ENCODE peak calls at places on chromosomes 4 and X, in seven cellular contexts. One of them, this sample, is unnamed.
A peak's percentile ranks its signal among the peaks of the same experiment; 100 is the strongest.

GRCh38 chrX:33339219-33339618 is 127.9 kb upstream of the DMD start:
- DNase-seq in CD4-positive, alpha-beta T cell: no peak
- DNase-seq in pancreas: no peak
- DNase-seq in GM12878: no peak
- DNase-seq in neural progenitor cell: peak; percentile 8
- DNase-seq in left ventricle myocardium inferior: no peak
- DNase-seq in esophagus squamous epithelium: no peak
- DNase-seq in this sample: no peak

GRCh38 chrX:122517781-122518180 is 666.3 kb upstream of the GRIA3 start:
- DNase-seq in CD4-positive, alpha-beta T cell: no peak
- DNase-seq in pancreas: no peak
- DNase-seq in GM12878: no peak
- DNase-seq in neural progenitor cell: no peak
- DNase-seq in left ventricle myocardium inferior: no peak
- DNase-seq in esophagus squamous epithelium: no peak
- DNase-seq in this sample: no peak

GRCh38 chr4:164706675-164707074 is 47.3 kb upstream of the SMIM31 start:
- DNase-seq in CD4-positive, alpha-beta T cell: no peak
- DNase-seq in pancreas: no peak
- DNase-seq in GM12878: no peak
- DNase-seq in neural progenitor cell: peak; percentile 64
- DNase-seq in left ventricle myocardium inferior: no peak
- DNase-seq in esophagus squamous epithelium: no peak
- DNase-seq in this sample: no peak

GRCh38 chr4:110540606-110541440 is 64.9 kb downstream of the ENPEP start:
- DNase-seq in CD4-positive, alpha-beta T cell: no peak
- DNase-seq in pancreas: no peak
- DNase-seq in GM12878: no peak
- DNase-seq in neural progenitor cell: no peak
- DNase-seq in left ventricle myocardium inferior: no peak
- DNase-seq in esophagus squamous epithelium: no peak
- DNase-seq in this sample: no peak

GRCh38 chrX:40938418-40938817 is 146.8 kb upstream of the USP9X start:
- DNase-seq in CD4-positive, alpha-beta T cell: no peak
- DNase-seq in pancreas: no peak
- DNase-seq in GM12878: no peak
- DNase-seq in neural progenitor cell: no peak
- DNase-seq in left ventricle myocardium inferior: no peak
- DNase-seq in esophagus squamous epithelium: no peak
- DNase-seq in this sample: no peak

GRCh38 chr4:85964298-85964697 is 395.6 kb downstream of the MAPK10 start:
- DNase-seq in CD4-positive, alpha-beta T cell: no peak
- DNase-seq in pancreas: no peak
- DNase-seq in GM12878: no peak
- DNase-seq in neural progenitor cell: no peak
- DNase-seq in left ventricle myocardium inferior: no peak
- DNase-seq in esophagus squamous epithelium: no peak
- DNase-seq in this sample: no peak

GRCh38 chrX:109776432-109776831 is 43.4 kb upstream of the ACSL4 start:
- DNase-seq in CD4-positive, alpha-beta T cell: no peak
- DNase-seq in pancreas: no peak
- DNase-seq in GM12878: no peak
- DNase-seq in neural progenitor cell: no peak
- DNase-seq in left ventricle myocardium inferior: no peak
- DNase-seq in esophagus squamous epithelium: no peak
- DNase-seq in this sample: no peak

GRCh38 chr4:111847256-111848108 is 297.8 kb upstream of the FAM241A start:
- DNase-seq in CD4-positive, alpha-beta T cell: no peak
- DNase-seq in pancreas: no peak
- DNase-seq in GM12878: no peak
- DNase-seq in neural progenitor cell: peak; percentile 23
- DNase-seq in left ventricle myocardium inferior: no peak
- DNase-seq in esophagus squamous epithelium: no peak
- DNase-seq in this sample: no peak

GRCh38 chr4:94507708-94508107 is 56.0 kb downstream of the PDLIM5 start:
- DNase-seq in CD4-positive, alpha-beta T cell: no peak
- DNase-seq in pancreas: peak; percentile 28
- DNase-seq in GM12878: no peak
- DNase-seq in neural progenitor cell: no peak
- DNase-seq in left ventricle myocardium inferior: peak; percentile 37
- DNase-seq in esophagus squamous epithelium: no peak
- DNase-seq in this sample: no peak

GRCh38 chr4:185383451-185383850 is 12.3 kb downstream of the LRP2BP start:
- DNase-seq in CD4-positive, alpha-beta T cell: no peak
- DNase-seq in pancreas: peak; percentile 78
- DNase-seq in GM12878: no peak
- DNase-seq in neural progenitor cell: no peak
- DNase-seq in left ventricle myocardium inferior: no peak
- DNase-seq in esophagus squamous epithelium: no peak
- DNase-seq in this sample: no peak

GRCh38 chr4:76376534-76376933 is 44.4 kb downstream of the CCDC158 start:
- DNase-seq in CD4-positive, alpha-beta T cell: no peak
- DNase-seq in pancreas: no peak
- DNase-seq in GM12878: no peak
- DNase-seq in neural progenitor cell: no peak
- DNase-seq in left ventricle myocardium inferior: no peak
- DNase-seq in esophagus squamous epithelium: no peak
- DNase-seq in this sample: no peak

DNA sequence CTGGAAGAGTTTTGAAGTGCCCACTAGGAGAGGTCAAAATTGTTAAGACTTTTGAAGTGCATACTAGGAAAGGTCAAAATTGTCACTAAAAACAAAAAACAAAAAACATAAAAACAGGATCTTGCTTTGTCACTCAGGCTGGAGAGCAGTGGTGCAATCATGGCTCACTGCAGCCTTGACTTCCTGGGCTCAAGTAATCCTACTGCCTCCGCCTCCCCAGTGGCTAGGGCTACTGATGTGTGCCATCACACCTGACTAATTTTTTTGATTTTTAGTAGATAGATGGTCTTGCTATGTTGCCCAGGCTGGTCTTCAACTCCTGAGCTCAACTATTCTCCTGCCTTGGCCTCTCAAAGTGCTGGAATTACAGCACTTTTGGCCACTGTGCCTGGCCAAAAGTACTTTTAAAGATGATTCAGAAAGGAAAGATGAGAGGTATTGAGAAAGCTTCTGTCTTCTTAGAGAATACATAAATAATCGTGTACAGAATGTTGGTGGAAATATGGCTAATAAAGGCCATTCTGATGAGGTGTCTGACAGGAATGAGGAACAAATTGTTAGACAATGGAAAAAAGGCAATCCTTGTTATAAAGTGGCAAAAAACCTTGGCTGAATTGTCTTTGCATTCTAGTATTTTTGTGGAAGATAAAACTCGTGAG is 43.3 kb upstream of the STX18 start:
- DNase-seq in CD4-positive, alpha-beta T cell: no peak
- DNase-seq in pancreas: no peak
- DNase-seq in GM12878: no peak
- DNase-seq in neural progenitor cell: no peak
- DNase-seq in left ventricle myocardium inferior: no peak
- DNase-seq in esophagus squamous epithelium: no peak
- DNase-seq in this sample: no peak
- H3K27ac ChIP-seq in CD4-positive, alpha-beta T cell: no peak overlapping the region
- H3K27ac ChIP-seq in pancreas: no peak overlapping the region
- H3K27ac ChIP-seq in GM12878: no peak overlapping the region
- H3K27ac ChIP-seq in neural progenitor cell: no peak overlapping the region
- H3K27ac ChIP-seq in left ventricle myocardium inferior: no peak overlapping the region
- H3K27ac ChIP-seq in esophagus squamous epithelium: no peak overlapping the region
- H3K27ac ChIP-seq in this sample: no peak overlapping the region

GRCh38 chrX:47854474-47854873 is 17.8 kb downstream of the ZNF81 start:
- DNase-seq in CD4-positive, alpha-beta T cell: peak; percentile 22
- DNase-seq in pancreas: no peak
- DNase-seq in GM12878: no peak
- DNase-seq in neural progenitor cell: peak; percentile 45
- DNase-seq in left ventricle myocardium inferior: peak; percentile 9
- DNase-seq in esophagus squamous epithelium: no peak
- DNase-seq in this sample: peak; percentile 14
- TF ChIP-seq CTCF in CD4-positive, alpha-beta T cell: no peak
- TF ChIP-seq CTCF in pancreas: no peak
- TF ChIP-seq CTCF in GM12878: no peak
- TF ChIP-seq CTCF in neural progenitor cell: peak; percentile 56
- TF ChIP-seq CTCF in left ventricle myocardium inferior: peak; percentile 51
- TF ChIP-seq CTCF in esophagus squamous epithelium: peak; percentile 17
- TF ChIP-seq CTCF in this sample: peak; percentile 13

DNA sequence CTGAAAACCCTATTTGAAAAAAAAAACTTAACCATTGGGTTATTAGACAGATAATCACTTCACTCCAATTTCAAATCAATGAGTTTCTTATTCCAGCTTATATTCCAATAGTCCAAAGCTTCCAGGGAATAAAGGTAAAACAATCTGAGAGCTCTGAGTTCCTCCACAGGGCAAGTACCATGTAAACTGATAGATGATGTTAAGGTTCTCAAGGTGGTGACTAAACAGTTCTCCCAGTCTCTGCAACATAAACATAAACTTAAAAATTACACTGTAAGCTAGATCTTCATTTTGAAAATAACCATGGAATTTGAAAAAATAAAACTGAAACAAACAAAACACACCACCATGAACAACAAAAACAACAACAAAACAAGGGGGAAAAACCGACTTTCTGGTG is 22.3 kb upstream of the CD38 start:
- DNase-seq in CD4-positive, alpha-beta T cell: no peak
- DNase-seq in pancreas: no peak
- DNase-seq in GM12878: no peak
- DNase-seq in neural progenitor cell: no peak
- DNase-seq in left ventricle myocardium inferior: no peak
- DNase-seq in esophagus squamous epithelium: no peak
- DNase-seq in this sample: no peak
- H3K27ac ChIP-seq in CD4-positive, alpha-beta T cell: no peak overlapping the region
- H3K27ac ChIP-seq in pancreas: no peak overlapping the region
- H3K27ac ChIP-seq in GM12878: no peak overlapping the region
- H3K27ac ChIP-seq in neural progenitor cell: no peak overlapping the region
- H3K27ac ChIP-seq in left ventricle myocardium inferior: peak overlapping the region; percentile 83
- H3K27ac ChIP-seq in esophagus squamous epithelium: no peak overlapping the region
- H3K27ac ChIP-seq in this sample: no peak overlapping the region

GRCh38 chrX:151806967-151807540 is 72.5 kb downstream of the CNGA2 start:
- DNase-seq in CD4-positive, alpha-beta T cell: no peak
- DNase-seq in pancreas: no peak
- DNase-seq in GM12878: no peak
- DNase-seq in neural progenitor cell: no peak
- DNase-seq in left ventricle myocardium inferior: no peak
- DNase-seq in esophagus squamous epithelium: no peak
- DNase-seq in this sample: no peak

GRCh38 chrX:151796576-151796975 is 62.0 kb downstream of the CNGA2 start:
- DNase-seq in CD4-positive, alpha-beta T cell: no peak
- DNase-seq in pancreas: no peak
- DNase-seq in GM12878: no peak
- DNase-seq in neural progenitor cell: no peak
- DNase-seq in left ventricle myocardium inferior: no peak
- DNase-seq in esophagus squamous epithelium: no peak
- DNase-seq in this sample: no peak

GRCh38 chrX:151801980-151802379 is 67.4 kb downstream of the CNGA2 start:
- DNase-seq in CD4-positive, alpha-beta T cell: no peak
- DNase-seq in pancreas: no peak
- DNase-seq in GM12878: no peak
- DNase-seq in neural progenitor cell: no peak
- DNase-seq in left ventricle myocardium inferior: no peak
- DNase-seq in esophagus squamous epithelium: no peak
- DNase-seq in this sample: no peak
- TF ChIP-seq CTCF in CD4-positive, alpha-beta T cell: no peak
- TF ChIP-seq CTCF in pancreas: no peak
- TF ChIP-seq CTCF in GM12878: no peak
- TF ChIP-seq CTCF in neural progenitor cell: no peak
- TF ChIP-seq CTCF in left ventricle myocardium inferior: no peak
- TF ChIP-seq CTCF in esophagus squamous epithelium: no peak
- TF ChIP-seq CTCF in this sample: no peak

GRCh38 chr4:128973384-128973783 is 120.0 kb downstream of the SCLT1 start:
- DNase-seq in CD4-positive, alpha-beta T cell: no peak
- DNase-seq in pancreas: no peak
- DNase-seq in GM12878: no peak
- DNase-seq in neural progenitor cell: no peak
- DNase-seq in left ventricle myocardium inferior: no peak
- DNase-seq in esophagus squamous epithelium: no peak
- DNase-seq in this sample: no peak

GRCh38 chr4:128979934-128980333 is 113.4 kb downstream of the SCLT1 start:
- DNase-seq in CD4-positive, alpha-beta T cell: no peak
- DNase-seq in pancreas: peak; percentile 23
- DNase-seq in GM12878: no peak
- DNase-seq in neural progenitor cell: no peak
- DNase-seq in left ventricle myocardium inferior: no peak
- DNase-seq in esophagus squamous epithelium: no peak
- DNase-seq in this sample: no peak

GRCh38 chr4:128978985-128979384 is 114.4 kb downstream of the SCLT1 start:
- DNase-seq in CD4-positive, alpha-beta T cell: no peak
- DNase-seq in pancreas: no peak
- DNase-seq in GM12878: no peak
- DNase-seq in neural progenitor cell: no peak
- DNase-seq in left ventricle myocardium inferior: no peak
- DNase-seq in esophagus squamous epithelium: no peak
- DNase-seq in this sample: no peak

DNA sequence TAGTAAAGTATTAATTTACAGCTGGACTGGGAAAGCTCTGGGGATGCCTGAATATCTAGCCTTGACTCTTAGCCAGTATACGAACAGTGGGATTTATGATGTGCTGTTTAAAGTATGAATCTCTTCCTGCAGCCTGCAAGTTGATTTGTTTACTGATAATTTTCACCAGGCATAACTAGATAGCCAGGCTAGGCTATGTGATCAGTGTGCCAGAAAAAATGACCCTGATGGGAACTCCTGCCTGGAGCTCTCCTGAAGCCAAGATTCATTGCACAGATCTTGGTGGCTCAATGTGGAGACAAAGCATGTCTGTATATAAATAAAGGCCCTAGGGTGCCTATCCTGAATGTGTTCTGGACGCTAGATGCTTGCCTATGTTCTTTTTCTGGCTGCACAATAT is 119.1 kb downstream of the SCLT1 start:
- DNase-seq in CD4-positive, alpha-beta T cell: no peak
- DNase-seq in pancreas: no peak
- DNase-seq in GM12878: no peak
- DNase-seq in neural progenitor cell: no peak
- DNase-seq in left ventricle myocardium inferior: no peak
- DNase-seq in esophagus squamous epithelium: no peak
- DNase-seq in this sample: no peak
- H3K27ac ChIP-seq in CD4-positive, alpha-beta T cell: no peak overlapping the region
- H3K27ac ChIP-seq in pancreas: no peak overlapping the region
- H3K27ac ChIP-seq in GM12878: no peak overlapping the region
- H3K27ac ChIP-seq in neural progenitor cell: no peak overlapping the region
- H3K27ac ChIP-seq in left ventricle myocardium inferior: no peak overlapping the region
- H3K27ac ChIP-seq in esophagus squamous epithelium: no peak overlapping the region
- H3K27ac ChIP-seq in this sample: no peak overlapping the region

DNA sequence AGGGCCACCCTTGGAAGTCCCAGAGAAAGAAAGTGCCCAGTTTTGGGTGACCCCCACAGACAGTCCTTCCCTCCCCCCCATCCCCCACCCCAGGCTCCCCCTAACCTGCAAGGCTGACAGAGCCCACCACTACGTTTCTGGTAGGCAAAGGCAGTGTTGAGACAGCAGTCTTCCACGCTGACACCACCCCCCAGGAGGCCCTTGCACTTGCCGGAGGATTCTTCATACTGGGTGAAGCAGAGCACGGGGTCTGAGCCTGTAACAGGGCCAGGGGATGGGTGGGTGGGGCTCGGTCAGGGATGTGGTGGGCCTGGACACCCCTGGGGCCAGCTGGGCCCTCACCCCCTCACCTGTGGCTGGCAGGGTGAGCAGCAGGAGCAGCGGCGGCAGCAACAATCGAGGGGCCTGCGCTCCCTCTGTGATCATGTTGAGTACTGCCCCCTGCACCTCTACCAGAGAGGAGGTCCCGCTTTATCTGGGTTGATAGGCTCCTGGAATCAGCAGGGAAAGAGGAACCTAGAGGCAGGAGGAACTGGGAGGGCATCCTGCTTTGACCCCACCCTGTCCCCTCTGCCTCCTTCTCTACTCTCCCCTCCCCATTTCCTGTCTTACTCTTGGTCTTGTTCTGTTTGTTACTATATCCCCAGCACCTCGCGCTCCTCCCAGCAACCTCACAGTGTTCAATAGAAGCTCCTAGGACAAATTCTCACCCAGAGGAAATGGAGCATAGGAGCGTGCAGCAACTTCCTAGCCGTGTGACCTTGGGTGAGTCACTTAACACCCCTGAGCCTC is at the start of gene CFP:
- DNase-seq in CD4-positive, alpha-beta T cell: no peak
- DNase-seq in pancreas: no peak
- DNase-seq in GM12878: no peak
- DNase-seq in neural progenitor cell: no peak
- DNase-seq in left ventricle myocardium inferior: no peak
- DNase-seq in esophagus squamous epithelium: no peak
- DNase-seq in this sample: no peak
- TF ChIP-seq CTCF in CD4-positive, alpha-beta T cell: no peak
- TF ChIP-seq CTCF in pancreas: no peak
- TF ChIP-seq CTCF in GM12878: no peak
- TF ChIP-seq CTCF in neural progenitor cell: no peak
- TF ChIP-seq CTCF in left ventricle myocardium inferior: no peak
- TF ChIP-seq CTCF in esophagus squamous epithelium: no peak
- TF ChIP-seq CTCF in this sample: no peak